ENCODE peak calls at places on chromosomes 5 and 9, in six cellular contexts. U, M, X, F, B and L are unnamed samples.
A peak's percentile ranks its signal among the peaks of the same experiment; 100 is the strongest.

GRCh38 chr5:102998224-102998623 is 121.7 kb downstream of the GIN1 start:
- DNase-seq in B (no peak), X (no peak), F (no peak), M (no peak), U (no peak), L (no peak)

GRCh38 chr9:121281614-121282291 is 13.8 kb downstream of the GSN start:
- DNase-seq in F (no peak), X (peak; percentile 81), M (peak; percentile 85), U (no peak), B (no peak), L (no peak)

GRCh38 chr5:115309751-115310370 is 13.4 kb upstream of the CCDC112 start:
- DNase-seq in U (no peak), M (peak; percentile 26), F (no peak), B (no peak), X (peak; percentile 15), L (no peak)

GRCh38 chr5:177312649-177313181 is 1.0 kb upstream of the MXD3 start:
- DNase-seq in X (peak; percentile 52), M (peak; percentile 43), F (no peak), B (no peak), U (peak; percentile 49), L (peak; percentile 66)

GRCh38 chr9:2788948-2789347 is 54.9 kb downstream of the PUM3 start:
- DNase-seq in M (no peak), U (no peak), B (no peak), F (no peak), X (no peak), L (no peak)

GRCh38 chr9:17018540-17019196 is 116.2 kb upstream of the CNTLN start:
- DNase-seq in B (no peak), U (no peak), F (no peak), X (no peak), M (no peak), L (no peak)

GRCh38 chr9:135098400-135099105 is 11.1 kb downstream of the OLFM1 start:
- DNase-seq in M (no peak), X (peak; percentile 71), F (peak; percentile 36), B (no peak), U (no peak), L (no peak)

GRCh38 chr9:36470891-36471290 is 70.8 kb upstream of the RNF38 start:
- DNase-seq in X (no peak), B (peak; percentile 67), M (no peak), U (no peak), F (no peak), L (no peak)

GRCh38 chr9:114299286-114300152 is 23.4 kb upstream of the ORM1 start:
- DNase-seq in U (no peak), B (no peak), F (no peak), M (no peak), X (no peak), L (no peak)

GRCh38 chr9:136696502-136696901 is 9.2 kb upstream of the AGPAT2 start:
- DNase-seq in B (no peak), X (no peak), F (no peak), M (no peak), U (no peak), L (no peak)

GRCh38 chr9:99749641-99750040 is 72.0 kb upstream of the NR4A3 start:
- DNase-seq in B (no peak), U (no peak), F (no peak), M (no peak), X (no peak), L (no peak)

GRCh38 chr5:94524841-94525697 is 93.3 kb downstream of the KIAA0825 start:
- DNase-seq in B (peak; percentile 9), X (peak; percentile 23), M (peak; percentile 47), U (peak; percentile 46), F (no peak), L (no peak)

GRCh38 chr5:65819905-65820240 is 97.9 kb downstream of the NLN start:
- DNase-seq in U (no peak), M (no peak), B (no peak), F (no peak), X (no peak), L (no peak)

GRCh38 chr9:121916008-121916407 is 177.1 kb downstream of the TTLL11 start:
- DNase-seq in X (no peak), B (no peak), U (no peak), F (no peak), M (no peak), L (no peak)

GRCh38 chr9:130467371-130467770 is 22.6 kb downstream of the ASS1 start:
- DNase-seq in X (no peak), U (no peak), F (no peak), M (no peak), B (no peak), L (no peak)

GRCh38 chr5:122726990-122727616 is 47.8 kb upstream of the SNX2 start:
- DNase-seq in U (no peak), F (no peak), M (no peak), B (peak; percentile 38), X (no peak), L (no peak)

GRCh38 chr5:38228914-38229313 is 29.4 kb upstream of the EGFLAM start:
- DNase-seq in U (no peak), X (no peak), F (no peak), M (no peak), B (no peak), L (no peak)

GRCh38 chr9:131657031-131657377 is 82.9 kb downstream of the RAPGEF1 start:
- DNase-seq in F (no peak), B (no peak), X (no peak), M (no peak), U (no peak), L (no peak)

GRCh38 chr9:116844621-116845020 is 157.5 kb downstream of the TRIM32 start:
- DNase-seq in B (no peak), X (no peak), U (no peak), F (no peak), M (no peak), L (no peak)

GRCh38 chr5:57784106-57784505 is 301.5 kb upstream of the ACTBL2 start:
- DNase-seq in F (no peak), X (no peak), M (no peak), U (no peak), B (no peak), L (no peak)

GRCh38 chr9:136058152-136058483 is 37.0 kb downstream of the NACC2 start:
- DNase-seq in F (no peak), U (peak; percentile 14), X (no peak), B (no peak), M (no peak), L (no peak)

GRCh38 chr9:113602126-113603119 is 138.9 kb downstream of the RGS3 start:
- DNase-seq in U (peak; percentile 57), F (peak; percentile 59), X (peak; percentile 90), M (peak; percentile 54), B (no peak), L (peak; percentile 70)

GRCh38 chr5:176742246-176743105 is 67.9 kb upstream of the UNC5A start:
- DNase-seq in F (no peak), B (no peak), X (no peak), U (peak; percentile 22), M (no peak), L (no peak)

GRCh38 chr9:91657501-91657900 is 233.9 kb upstream of the NFIL3 start:
- DNase-seq in U (no peak), B (no peak), X (no peak), F (no peak), M (no peak), L (no peak)

GRCh38 chr9:76873056-76873792 is 32.7 kb downstream of the PRUNE2 start:
- DNase-seq in X (no peak), F (no peak), B (no peak), U (no peak), M (no peak), L (no peak)

GRCh38 chr9:82560457-82560904 is 502.5 kb downstream of the RASEF start:
- DNase-seq in B (no peak), U (no peak), F (no peak), X (no peak), M (peak; percentile 97), L (no peak)

GRCh38 chr5:138461343-138462125 is 3.7 kb upstream of the EGR1 start:
- DNase-seq in B (no peak), X (no peak), U (no peak), M (no peak), F (no peak), L (no peak)
- TF ChIP-seq GABPA in B (no peak), X (no peak), U (no peak), M (no peak), F (no peak), L (no peak)

DNA sequence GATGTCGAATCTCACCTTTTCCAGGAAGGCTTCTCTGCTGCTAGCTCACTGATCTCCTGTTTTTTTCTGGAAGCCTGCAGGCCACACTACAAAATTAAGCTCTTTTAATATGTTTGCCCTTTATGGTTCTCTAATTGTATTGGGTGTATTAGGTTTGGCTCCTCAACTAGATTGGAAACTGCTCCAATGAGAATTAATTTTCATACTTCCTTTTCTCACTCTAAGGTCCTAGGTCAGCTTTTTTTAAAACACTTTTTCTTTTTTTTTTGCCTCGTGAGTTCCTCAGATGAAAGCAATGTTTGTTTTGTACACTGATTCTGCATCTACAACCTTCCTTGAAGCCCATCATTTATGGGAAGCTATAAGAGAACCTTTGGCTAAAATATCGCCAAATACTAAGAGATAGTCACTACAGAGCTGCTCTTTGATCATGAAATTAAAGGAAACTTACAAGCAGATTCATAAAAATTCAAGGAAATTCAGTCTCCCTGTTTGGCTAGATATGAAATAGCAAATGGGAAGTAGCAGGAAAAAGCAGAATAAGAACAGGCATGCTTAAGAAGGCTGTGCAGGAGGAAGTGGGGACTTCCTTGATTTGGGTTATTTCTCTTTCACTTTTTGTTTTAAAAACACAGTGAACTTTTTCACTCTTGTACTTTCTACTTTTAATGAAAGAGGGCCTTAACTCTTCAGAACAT is 55.2 kb upstream of the FYB1 start:
- DNase-seq in U (no peak), X (no peak), F (no peak), B (peak; percentile 27), M (no peak), L (no peak)
- TF ChIP-seq GABPA in U (no peak), X (no peak), F (no peak), B (peak; percentile 35), M (no peak), L (no peak)

GRCh38 chr9:109247228-109247627 is 73.6 kb downstream of the EPB41L4B start:
- DNase-seq in M (no peak), X (no peak), F (no peak), B (no peak), U (no peak), L (no peak)

GRCh38 chr9:109244179-109245132 is 76.4 kb downstream of the EPB41L4B start:
- DNase-seq in B (peak; percentile 25), U (peak; percentile 71), M (peak; percentile 63), X (peak; percentile 74), F (peak; percentile 47), L (peak; percentile 51)

GRCh38 chr9:109242751-109243150 is 75.7 kb upstream of the FRRS1L start:
- DNase-seq in U (no peak), F (no peak), M (no peak), B (no peak), X (no peak), L (no peak)

GRCh38 chr9:109246533-109246932 is 74.3 kb downstream of the EPB41L4B start:
- DNase-seq in B (no peak), M (no peak), U (no peak), X (no peak), F (no peak), L (no peak)

GRCh38 chr9:109245300-109245897 is 75.5 kb downstream of the EPB41L4B start:
- DNase-seq in U (no peak), X (no peak), M (no peak), B (no peak), F (no peak), L (no peak)
- TF ChIP-seq GABPA in U (no peak), X (no peak), M (no peak), B (no peak), F (no peak), L (no peak)

GRCh38 chr9:138033950-138034349 is 156.4 kb downstream of the CACNA1B start:
- DNase-seq in M (no peak), B (no peak), U (no peak), F (no peak), X (no peak), L (no peak)
- TF ChIP-seq GABPA in M (no peak), B (no peak), U (no peak), F (no peak), X (no peak), L (no peak)